ENCODE peak calls at places on chromosome 18, in ten cellular contexts. T is amygdala; I is activated T-helper 1 cell treated with anti-CD3 and anti-CD28 coated beads, Interleukin-2, amount 50 U/mL, for 16 hours; D is stimulated activated CD4-positive, alpha-beta T cell treated with anti-CD3 and anti-CD28 coated beads, Interleukin-1b, Interleukin-23, amount 100 ng/mL, for 1 hour; U is AML-193; Q is SJCRH30; J is NCI-H1092 treated with DMSO at 0.1 percent for 48 hours; B is HTR-8/SVneo; F is sciatic nerve; E is naive thymus-derived CD8-positive, alpha-beta T cell. P is an unnamed sample.

GRCh38 chr18:51017140-51017874 is 12.7 kb upstream of the SMAD4 start:
- DNase-seq in T (no peak), I (no peak), D (no peak), U (no peak), Q (peak), J (no peak), B (no peak), F (no peak), E (no peak), P (no peak)

GRCh38 chr18:25561923-25562322 is 210.0 kb upstream of the ZNF521 start:
- DNase-seq in T (no peak), I (no peak), D (no peak), U (peak), Q (peak), J (no peak), B (no peak), F (no peak), E (no peak), P (no peak)

GRCh38 chr18:79321625-79322024 is 74.1 kb upstream of the NFATC1 start:
- DNase-seq in T (no peak), I (no peak), D (no peak), U (no peak), Q (no peak), J (no peak), B (no peak), F (no peak), E (no peak), P (no peak)

GRCh38 chr18:75624836-75625235 is 197.3 kb upstream of the SMIM21 start:
- DNase-seq in T (no peak), I (no peak), D (no peak), U (no peak), Q (no peak), J (no peak), B (no peak), F (no peak), E (no peak), P (no peak)

GRCh38 chr18:45324489-45325111 is 290.7 kb upstream of the SLC14A2 start:
- DNase-seq in T (no peak), I (no peak), D (no peak), U (no peak), Q (no peak), J (peak), B (no peak), F (peak), E (no peak), P (no peak)

GRCh38 chr18:11506871-11507270 is 102.5 kb upstream of the SLC35G4 start:
- DNase-seq in T (no peak), I (no peak), D (no peak), U (no peak), Q (no peak), J (no peak), B (no peak), F (no peak), E (no peak), P (no peak)

GRCh38 chr18:12726774-12727550 is 24.1 kb downstream of the PSMG2 start:
- DNase-seq in T (no peak), I (no peak), D (peak), U (peak), Q (peak), J (peak), B (peak), F (peak), E (peak), P (no peak)

GRCh38 chr18:59660976-59661743 is 36.1 kb downstream of the CCBE1 start:
- DNase-seq in T (no peak), I (no peak), D (no peak), U (no peak), Q (no peak), J (no peak), B (no peak), F (no peak), E (no peak), P (no peak)

GRCh38 chr18:75854174-75854573 is 426.7 kb upstream of the SMIM21 start:
- DNase-seq in T (no peak), I (no peak), D (no peak), U (peak), Q (peak), J (no peak), B (no peak), F (no peak), E (no peak), P (no peak)

GRCh38 chr18:56139372-56139771 is 499.0 kb downstream of the TXNL1 start:
- DNase-seq in T (no peak), I (no peak), D (no peak), U (no peak), Q (no peak), J (no peak), B (no peak), F (no peak), E (no peak), P (no peak)

GRCh38 chr18:41517142-41517541 is 437.9 kb upstream of the PIK3C3 start:
- DNase-seq in T (no peak), I (no peak), D (no peak), U (no peak), Q (no peak), J (no peak), B (no peak), F (no peak), E (no peak), P (no peak)

GRCh38 chr18:37964885-37965571 is 399.4 kb upstream of the CELF4 start:
- DNase-seq in T (no peak), I (no peak), D (no peak), U (no peak), Q (no peak), J (no peak), B (no peak), F (no peak), E (no peak), P (no peak)

GRCh38 chr18:23825496-23825895 is 136.2 kb downstream of the LAMA3 start:
- DNase-seq in T (no peak), I (no peak), D (no peak), U (no peak), Q (no peak), J (no peak), B (no peak), F (no peak), E (no peak), P (no peak)

GRCh38 chr18:32019251-32019943 is 772 bp downstream of the RNF125 start:
- DNase-seq in T (peak), I (peak), D (no peak), U (peak), Q (peak), J (peak), B (peak), F (peak), E (peak), P (no peak)

GRCh38 chr18:77131100-77131651 is 1.4 kb downstream of the MBP start:
- DNase-seq in T (no peak), I (no peak), D (no peak), U (peak), Q (no peak), J (no peak), B (no peak), F (peak), E (no peak), P (no peak)

GRCh38 chr18:63001861-63002260 is 286.5 kb downstream of the PHLPP1 start:
- DNase-seq in T (no peak), I (no peak), D (no peak), U (no peak), Q (no peak), J (no peak), B (no peak), F (no peak), E (no peak), P (no peak)

GRCh38 chr18:2980607-2980923 is 32.4 kb downstream of the LPIN2 start:
- DNase-seq in T (no peak), I (no peak), D (no peak), U (no peak), Q (no peak), J (no peak), B (no peak), F (no peak), E (no peak), P (no peak)

GRCh38 chr18:58576641-58577251 is 52.1 kb downstream of the ALPK2 start:
- DNase-seq in T (no peak), I (no peak), D (no peak), U (no peak), Q (no peak), J (no peak), B (no peak), F (no peak), E (no peak), P (no peak)

GRCh38 chr18:69265661-69266060 is 135.0 kb upstream of the DOK6 start:
- DNase-seq in T (no peak), I (no peak), D (no peak), U (no peak), Q (no peak), J (no peak), B (no peak), F (no peak), E (no peak), P (no peak)